ENCODE peak calls at places on chromosomes 3 and 15, in eight cellular contexts. Q is NB4, S is thoracic aorta, M is foreskin fibroblast, J is cardiac muscle cell, I is mesendoderm, Z is HS-27A, R is retina. O is an unnamed sample.

GRCh38 chr3:46712191-46713047 is 5.2 kb downstream of the PRSS50 start:
- DNase-seq in Q (no peak), S (no peak), M (no peak), J (no peak), I (no peak), Z (no peak), R (no peak), O (no peak)

GRCh38 chr15:56653082-56653481 is 80.2 kb downstream of the ZNF280D start:
- DNase-seq in Q (no peak), S (no peak), M (no peak), J (no peak), I (no peak), Z (no peak), R (no peak), O (no peak)

GRCh38 chr15:67080900-67081431 is 15.6 kb downstream of the SMAD3 start:
- DNase-seq in Q (peak), S (peak), M (peak), J (peak), I (no peak), Z (peak), R (no peak), O (peak)

GRCh38 chr15:43186003-43186353 is 775 bp downstream of the CCNDBP1 start:
- DNase-seq in Q (no peak), S (no peak), M (no peak), J (no peak), I (no peak), Z (no peak), R (no peak), O (no peak)

GRCh38 chr15:63018639-63019038 is 23.9 kb upstream of the TPM1 start:
- DNase-seq in Q (peak), S (no peak), M (no peak), J (peak), I (no peak), Z (no peak), R (no peak), O (peak)

GRCh38 chr3:28949580-28949979 is 331.3 kb upstream of the RBMS3 start:
- DNase-seq in Q (no peak), S (no peak), M (no peak), J (no peak), I (no peak), Z (no peak), R (no peak), O (no peak)

GRCh38 chr3:10843378-10843777 is 27.4 kb downstream of the SLC6A11 start:
- DNase-seq in Q (no peak), S (no peak), M (no peak), J (no peak), I (no peak), Z (no peak), R (no peak), O (no peak)

GRCh38 chr15:70419046-70419445 is 321.3 kb upstream of the TLE3 start:
- DNase-seq in Q (no peak), S (no peak), M (no peak), J (no peak), I (no peak), Z (no peak), R (peak), O (no peak)

GRCh38 chr15:42523331-42523730 is 25.3 kb downstream of the LRRC57 start:
- DNase-seq in Q (no peak), S (no peak), M (no peak), J (no peak), I (no peak), Z (no peak), R (no peak), O (no peak)

GRCh38 chr3:21846976-21847375 is 96.0 kb upstream of the ZNF385D start:
- DNase-seq in Q (no peak), S (no peak), M (no peak), J (peak), I (no peak), Z (peak), R (no peak), O (no peak)

GRCh38 chr3:15427182-15427880 is at the start of the genes EAF1 and METTL6:
- DNase-seq in Q (peak), S (peak), M (peak), J (peak), I (peak), Z (peak), R (peak), O (peak)

GRCh38 chr3:43747641-43748040 is 56.9 kb downstream of the ABHD5 start:
- DNase-seq in Q (no peak), S (no peak), M (peak), J (no peak), I (no peak), Z (no peak), R (no peak), O (no peak)

GRCh38 chr3:177574232-177574856 is 377.1 kb upstream of the TBL1XR1 start:
- DNase-seq in Q (no peak), S (no peak), M (peak), J (peak), I (peak), Z (no peak), R (no peak), O (no peak)

GRCh38 chr3:94643400-94643799 is 580.5 kb downstream of the NSUN3 start:
- DNase-seq in Q (no peak), S (no peak), M (no peak), J (no peak), I (peak), Z (no peak), R (no peak), O (no peak)

O was measured in SK-MEL-5.